ENCODE peak calls at places on chromosomes 12 and 14, in five cellular contexts. One of them, this sample, is unnamed.

GRCh38 chr12:103241184-103241583 is 254.6 kb downstream of the C12orf42 start:
- DNase-seq in GM23338: no peak
- DNase-seq in H9: no peak
- DNase-seq in PC-3: peak; percentile 23
- DNase-seq in mammary epithelial cell: no peak
- DNase-seq in this sample: no peak

GRCh38 chr14:105065280-105066228 is at the start of gene GPR132:
- DNase-seq in GM23338: no peak
- DNase-seq in H9: peak; percentile 28
- DNase-seq in PC-3: peak; percentile 58
- DNase-seq in mammary epithelial cell: peak; percentile 38
- DNase-seq in this sample: peak; percentile 42

GRCh38 chr12:45986646-45987338 is 3.6 kb downstream of the SCAF11 start:
- DNase-seq in GM23338: no peak
- DNase-seq in H9: no peak
- DNase-seq in PC-3: no peak
- DNase-seq in mammary epithelial cell: no peak
- DNase-seq in this sample: no peak

GRCh38 chr12:8948711-8949524 is 527 bp downstream of the M6PR start:
- DNase-seq in GM23338: peak; percentile 33
- DNase-seq in H9: peak; percentile 36
- DNase-seq in PC-3: peak; percentile 2
- DNase-seq in mammary epithelial cell: peak; percentile 35
- DNase-seq in this sample: peak; percentile 6

GRCh38 chr12:53063708-53064612 is 14.1 kb downstream of the TNS2 start:
- DNase-seq in GM23338: no peak
- DNase-seq in H9: no peak
- DNase-seq in PC-3: no peak
- DNase-seq in mammary epithelial cell: no peak
- DNase-seq in this sample: no peak

GRCh38 chr14:60981626-60982455 is 796 bp downstream of the SLC38A6 start:
- DNase-seq in GM23338: peak; percentile 19
- DNase-seq in H9: no peak
- DNase-seq in PC-3: peak; percentile 58
- DNase-seq in mammary epithelial cell: peak; percentile 70
- DNase-seq in this sample: peak; percentile 89

GRCh38 chr12:114674201-114675047 is 9.6 kb downstream of the TBX3 start:
- DNase-seq in GM23338: peak; percentile 62
- DNase-seq in H9: peak; percentile 63
- DNase-seq in PC-3: peak; percentile 44
- DNase-seq in mammary epithelial cell: peak; percentile 36
- DNase-seq in this sample: no peak

GRCh38 chr14:21874946-21875345 is 201.3 kb upstream of the OR4E1 start:
- DNase-seq in GM23338: no peak
- DNase-seq in H9: no peak
- DNase-seq in PC-3: no peak
- DNase-seq in mammary epithelial cell: no peak
- DNase-seq in this sample: no peak

GRCh38 chr12:57340104-57340503 is 89.1 kb upstream of the STAC3 start:
- DNase-seq in GM23338: peak; percentile 18
- DNase-seq in H9: no peak
- DNase-seq in PC-3: no peak
- DNase-seq in mammary epithelial cell: no peak
- DNase-seq in this sample: peak; percentile 86

GRCh38 chr12:32002848-32003493 is 43.8 kb downstream of the RESF1 start:
- DNase-seq in GM23338: no peak
- DNase-seq in H9: no peak
- DNase-seq in PC-3: no peak
- DNase-seq in mammary epithelial cell: no peak
- DNase-seq in this sample: peak; percentile 33

GRCh38 chr12:91204416-91204815 is 21.8 kb upstream of the DCN start:
- DNase-seq in GM23338: no peak
- DNase-seq in H9: no peak
- DNase-seq in PC-3: no peak
- DNase-seq in mammary epithelial cell: no peak
- DNase-seq in this sample: no peak

GRCh38 chr12:121371404-121371803 is 19.2 kb upstream of the ANAPC5 start:
- DNase-seq in GM23338: no peak
- DNase-seq in H9: no peak
- DNase-seq in PC-3: no peak
- DNase-seq in mammary epithelial cell: no peak
- DNase-seq in this sample: no peak

GRCh38 chr14:34931206-34931605 is 51.6 kb upstream of the SRP54 start:
- DNase-seq in GM23338: peak; percentile 8
- DNase-seq in H9: no peak
- DNase-seq in PC-3: peak; percentile 71
- DNase-seq in mammary epithelial cell: peak; percentile 8
- DNase-seq in this sample: no peak

GRCh38 chr14:29584992-29585391 is 342.7 kb downstream of the PRKD1 start:
- DNase-seq in GM23338: peak; percentile 66
- DNase-seq in H9: peak; percentile 30
- DNase-seq in PC-3: peak; percentile 2
- DNase-seq in mammary epithelial cell: no peak
- DNase-seq in this sample: peak; percentile 80

GRCh38 chr12:65728348-65728912 is 95.9 kb upstream of the HMGA2 start:
- DNase-seq in GM23338: no peak
- DNase-seq in H9: no peak
- DNase-seq in PC-3: no peak
- DNase-seq in mammary epithelial cell: no peak
- DNase-seq in this sample: no peak
- H3K4me2 ChIP-seq in GM23338: peak overlapping the region; percentile 82
- H3K4me2 ChIP-seq in H9: peak overlapping the region; percentile 62
- H3K4me2 ChIP-seq in PC-3: no peak overlapping the region
- H3K4me2 ChIP-seq in mammary epithelial cell: peak overlapping the region; percentile 83
- H3K4me2 ChIP-seq in this sample: peak overlapping the region; percentile 97

DNA sequence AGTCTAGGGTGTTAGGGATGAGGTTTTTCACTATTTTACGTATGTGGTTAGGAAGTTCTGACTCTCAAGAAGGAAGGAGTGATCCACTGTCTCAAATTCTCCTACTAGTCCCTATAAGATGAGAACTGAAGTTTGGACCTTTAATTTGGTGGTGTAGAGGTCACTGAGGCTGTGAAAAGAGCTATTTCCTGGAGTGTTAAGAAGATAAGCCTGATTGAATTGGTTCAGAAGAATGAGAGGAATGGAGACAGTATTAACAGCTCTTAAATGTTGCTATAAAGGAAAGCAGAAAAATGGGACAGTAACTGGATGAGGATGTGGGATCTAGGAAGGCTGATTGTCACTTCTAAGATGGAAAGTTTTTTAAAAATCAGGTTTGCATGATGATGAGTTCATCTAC is 57.6 kb downstream of the CNTN1 start:
- DNase-seq in GM23338: no peak
- DNase-seq in H9: no peak
- DNase-seq in PC-3: no peak
- DNase-seq in mammary epithelial cell: no peak
- DNase-seq in this sample: no peak
- H3K4me2 ChIP-seq in GM23338: no peak overlapping the region
- H3K4me2 ChIP-seq in H9: no peak overlapping the region
- H3K4me2 ChIP-seq in PC-3: no peak overlapping the region
- H3K4me2 ChIP-seq in mammary epithelial cell: no peak overlapping the region
- H3K4me2 ChIP-seq in this sample: no peak overlapping the region

GRCh38 chr14:25132734-25133422 is 82.9 kb upstream of the STXBP6 start:
- DNase-seq in GM23338: peak; percentile 92
- DNase-seq in H9: peak; percentile 89
- DNase-seq in PC-3: peak; percentile 57
- DNase-seq in mammary epithelial cell: peak; percentile 53
- DNase-seq in this sample: peak; percentile 23
- H3K4me2 ChIP-seq in GM23338: peak overlapping the region; percentile 67
- H3K4me2 ChIP-seq in H9: peak overlapping the region; percentile 17
- H3K4me2 ChIP-seq in PC-3: no peak overlapping the region
- H3K4me2 ChIP-seq in mammary epithelial cell: peak overlapping the region; percentile 42
- H3K4me2 ChIP-seq in this sample: peak overlapping the region; percentile 70

DNA sequence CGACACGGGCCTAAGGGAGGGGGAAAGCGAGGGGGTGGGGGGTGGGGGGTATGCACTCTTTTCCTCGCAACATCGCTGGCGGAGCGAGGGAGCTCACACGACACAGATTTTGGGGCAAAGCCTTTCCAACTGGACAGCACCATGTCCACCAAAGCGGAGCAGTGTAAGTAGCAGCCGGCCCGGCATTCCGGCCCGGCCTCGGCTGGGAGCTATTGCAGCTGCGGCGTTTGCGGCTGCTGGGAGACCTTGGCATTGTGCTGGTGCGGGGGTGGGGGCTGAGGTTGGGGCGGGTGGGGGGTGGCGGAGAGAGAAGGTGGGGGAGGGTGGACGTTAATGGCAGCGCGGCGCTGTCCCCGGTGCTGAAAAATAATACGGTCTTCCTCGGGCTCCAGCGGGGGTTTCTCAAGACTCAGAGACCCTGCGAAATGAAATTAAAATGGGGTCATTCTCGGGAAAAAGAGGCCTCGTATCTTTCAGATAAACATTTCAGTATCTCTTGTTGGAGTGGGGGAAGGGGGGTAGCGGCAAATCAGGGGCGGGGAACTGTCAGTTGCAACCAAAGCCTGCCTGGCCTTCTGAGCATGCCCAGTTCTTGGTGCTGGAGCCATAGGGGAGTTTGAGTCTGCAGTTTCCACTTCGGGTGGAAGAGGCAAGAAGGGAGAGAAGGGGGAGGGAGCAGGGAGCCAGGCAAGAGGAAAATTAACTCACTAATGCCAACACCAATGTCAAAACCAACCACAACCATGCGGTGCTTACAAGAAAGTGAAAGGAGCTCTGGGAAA is at the start of gene UNC79:
- DNase-seq in GM23338: peak; percentile 86
- DNase-seq in H9: peak; percentile 61
- DNase-seq in PC-3: no peak
- DNase-seq in mammary epithelial cell: no peak
- DNase-seq in this sample: peak; percentile 6
- H3K4me2 ChIP-seq in GM23338: peak within 1 kb of the TSS; percentile 90
- H3K4me2 ChIP-seq in H9: peak within 1 kb of the TSS; percentile 61
- H3K4me2 ChIP-seq in PC-3: no peak within 1 kb of the TSS
- H3K4me2 ChIP-seq in mammary epithelial cell: peak within 1 kb of the TSS; percentile 60
- H3K4me2 ChIP-seq in this sample: peak within 1 kb of the TSS; percentile 80

GRCh38 chr14:52801014-52801708 is 9.8 kb upstream of the GNPNAT1 start:
- DNase-seq in GM23338: no peak
- DNase-seq in H9: no peak
- DNase-seq in PC-3: peak; percentile 78
- DNase-seq in mammary epithelial cell: no peak
- DNase-seq in this sample: peak; percentile 89
- H3K4me2 ChIP-seq in GM23338: no peak overlapping the region
- H3K4me2 ChIP-seq in H9: no peak overlapping the region
- H3K4me2 ChIP-seq in PC-3: peak overlapping the region; percentile 66
- H3K4me2 ChIP-seq in mammary epithelial cell: no peak overlapping the region
- H3K4me2 ChIP-seq in this sample: peak overlapping the region; percentile 71

DNA sequence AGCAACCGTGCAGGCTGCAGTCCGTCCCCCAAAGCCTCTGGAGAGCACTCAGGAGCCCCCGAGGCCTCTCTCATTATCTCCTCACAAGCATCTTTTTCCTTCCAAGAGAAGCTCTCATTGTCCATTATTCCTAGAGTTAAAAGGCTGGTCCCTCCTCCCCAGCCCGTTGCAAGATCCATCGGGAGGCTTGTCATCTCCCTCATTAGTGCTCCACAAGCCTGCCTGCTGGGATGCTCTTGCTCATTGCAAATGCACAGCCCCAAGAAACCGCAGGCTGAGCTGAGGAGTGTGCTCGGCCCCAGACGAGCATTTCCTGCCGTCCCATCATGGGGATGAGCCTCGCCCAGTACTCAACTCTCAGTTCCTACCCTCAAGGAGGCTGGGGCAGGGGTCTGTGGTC is 23.3 kb downstream of the NUAK1 start:
- DNase-seq in GM23338: no peak
- DNase-seq in H9: no peak
- DNase-seq in PC-3: no peak
- DNase-seq in mammary epithelial cell: no peak
- DNase-seq in this sample: peak; percentile 60
- H3K4me2 ChIP-seq in GM23338: peak overlapping the region; percentile 25
- H3K4me2 ChIP-seq in H9: no peak overlapping the region
- H3K4me2 ChIP-seq in PC-3: no peak overlapping the region
- H3K4me2 ChIP-seq in mammary epithelial cell: no peak overlapping the region
- H3K4me2 ChIP-seq in this sample: peak overlapping the region; percentile 30

DNA sequence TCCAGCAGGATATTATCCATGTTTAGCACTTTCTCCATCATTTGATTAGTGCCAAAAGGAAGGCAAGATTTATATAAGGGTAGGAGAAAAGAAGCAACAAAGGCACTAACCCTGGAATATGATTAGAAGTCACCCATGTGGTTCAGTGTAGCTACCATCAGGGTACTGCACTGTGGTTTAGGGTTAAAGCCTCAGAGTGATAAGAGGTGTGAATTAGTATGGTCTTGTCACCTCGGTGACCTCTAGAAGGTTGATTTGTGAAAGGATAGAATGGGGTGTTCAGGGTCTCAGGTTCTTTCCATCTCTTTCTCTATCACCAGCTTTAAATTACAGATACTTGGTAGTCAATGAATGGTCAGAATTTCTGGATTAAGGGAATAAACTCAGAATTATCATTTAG is 103.0 kb upstream of the TMTC2 start:
- DNase-seq in GM23338: no peak
- DNase-seq in H9: no peak
- DNase-seq in PC-3: no peak
- DNase-seq in mammary epithelial cell: no peak
- DNase-seq in this sample: no peak
- H3K4me2 ChIP-seq in GM23338: no peak overlapping the region
- H3K4me2 ChIP-seq in H9: no peak overlapping the region
- H3K4me2 ChIP-seq in PC-3: no peak overlapping the region
- H3K4me2 ChIP-seq in mammary epithelial cell: no peak overlapping the region
- H3K4me2 ChIP-seq in this sample: no peak overlapping the region

GRCh38 chr12:14886271-14886670 is 617 bp upstream of the MGP start:
- DNase-seq in GM23338: no peak
- DNase-seq in H9: no peak
- DNase-seq in PC-3: peak; percentile 39
- DNase-seq in mammary epithelial cell: peak; percentile 17
- DNase-seq in this sample: no peak

GRCh38 chr12:14884458-14884878 is 1.2 kb downstream of the MGP start:
- DNase-seq in GM23338: no peak
- DNase-seq in H9: no peak
- DNase-seq in PC-3: peak; percentile 67
- DNase-seq in mammary epithelial cell: peak; percentile 82
- DNase-seq in this sample: peak; percentile 86

GRCh38 chr12:14880890-14881453 is 4.7 kb downstream of the MGP start:
- DNase-seq in GM23338: no peak
- DNase-seq in H9: no peak
- DNase-seq in PC-3: no peak
- DNase-seq in mammary epithelial cell: no peak
- DNase-seq in this sample: no peak

GRCh38 chr12:14883663-14884062 is 2.0 kb downstream of the MGP start:
- DNase-seq in GM23338: no peak
- DNase-seq in H9: no peak
- DNase-seq in PC-3: no peak
- DNase-seq in mammary epithelial cell: no peak
- DNase-seq in this sample: no peak

GRCh38 chr12:14885718-14886201 is at the start of gene MGP:
- DNase-seq in GM23338: no peak
- DNase-seq in H9: no peak
- DNase-seq in PC-3: peak; percentile 78
- DNase-seq in mammary epithelial cell: peak; percentile 43
- DNase-seq in this sample: peak; percentile 89
- H3K4me2 ChIP-seq in GM23338: no peak within 1 kb of the TSS
- H3K4me2 ChIP-seq in H9: no peak within 1 kb of the TSS
- H3K4me2 ChIP-seq in PC-3: peak within 1 kb of the TSS; percentile 70
- H3K4me2 ChIP-seq in mammary epithelial cell: peak within 1 kb of the TSS; percentile 73
- H3K4me2 ChIP-seq in this sample: peak within 1 kb of the TSS; percentile 69

GRCh38 chr14:102821252-102821651 is 44.0 kb downstream of the TRAF3 start:
- DNase-seq in GM23338: no peak
- DNase-seq in H9: no peak
- DNase-seq in PC-3: no peak
- DNase-seq in mammary epithelial cell: no peak
- DNase-seq in this sample: no peak
- H3K4me2 ChIP-seq in GM23338: no peak overlapping the region
- H3K4me2 ChIP-seq in H9: no peak overlapping the region
- H3K4me2 ChIP-seq in PC-3: no peak overlapping the region
- H3K4me2 ChIP-seq in mammary epithelial cell: no peak overlapping the region
- H3K4me2 ChIP-seq in this sample: no peak overlapping the region